ENCODE peak calls at places on chromosome 5, in nine cellular contexts. H is DMS79; K is AG04450; S is NCI-H1694 treated with DMSO at 0.1 percent for 48 hours; U is AG04449; F is NCI-H1092; C is OCI-LY7; I is activated CD4-positive, alpha-beta T cell treated with anti-CD3 and anti-CD28 coated beads, Interleukin-2, amount 50 U/mL, for 1 hour; R is naive thymus-derived CD8-positive, alpha-beta T cell. L is an unnamed sample.

GRCh38 chr5:97095318-97095732 is 47.1 kb downstream of the LIX1 start:
- DNase-seq in H (no peak), K (no peak), S (no peak), U (no peak), F (no peak), C (no peak), I (no peak), R (no peak), L (no peak)

GRCh38 chr5:148957591-148958202 is 105.2 kb downstream of the SH3TC2 start:
- DNase-seq in H (no peak), K (no peak), S (peak; percentile 31), U (no peak), F (no peak), C (peak; percentile 76), I (peak; percentile 33), R (peak; percentile 43), L (peak; percentile 40)

GRCh38 chr5:31853398-31854135 is 214.6 kb downstream of the PDZD2 start:
- DNase-seq in H (no peak), K (no peak), S (no peak), U (no peak), F (no peak), C (no peak), I (no peak), R (no peak), L (no peak)

GRCh38 chr5:32753765-32754164 is 42.6 kb downstream of the NPR3 start:
- DNase-seq in H (no peak), K (no peak), S (no peak), U (no peak), F (no peak), C (no peak), I (no peak), R (no peak), L (no peak)

GRCh38 chr5:172658869-172659513 is 17.9 kb downstream of the NEURL1B start:
- DNase-seq in H (no peak), K (no peak), S (no peak), U (no peak), F (peak; percentile 8), C (no peak), I (no peak), R (no peak), L (no peak)

GRCh38 chr5:80153586-80154126 is 102.2 kb downstream of the SERINC5 start:
- DNase-seq in H (no peak), K (no peak), S (no peak), U (no peak), F (no peak), C (no peak), I (peak; percentile 43), R (peak; percentile 43), L (no peak)

GRCh38 chr5:180618830-180619562 is 27.7 kb upstream of the SCGB3A1 start:
- DNase-seq in H (no peak), K (no peak), S (peak; percentile 26), U (no peak), F (no peak), C (no peak), I (peak; percentile 24), R (peak; percentile 41), L (peak; percentile 8)

GRCh38 chr5:14767942-14768837 is 103.4 kb downstream of the ANKH start:
- DNase-seq in H (peak; percentile 38), K (no peak), S (no peak), U (no peak), F (peak; percentile 46), C (no peak), I (no peak), R (no peak), L (peak; percentile 6)

GRCh38 chr5:172110921-172111873 is 76.8 kb downstream of the STK10 start:
- DNase-seq in H (peak; percentile 3), K (no peak), S (no peak), U (no peak), F (no peak), C (peak; percentile 92), I (peak; percentile 65), R (peak; percentile 59), L (peak; percentile 64)

GRCh38 chr5:166699616-166700015 is 1591.8 kb upstream of the WWC1 start:
- DNase-seq in H (no peak), K (no peak), S (no peak), U (no peak), F (no peak), C (no peak), I (no peak), R (no peak), L (no peak)

GRCh38 chr5:55454282-55454681 is 80.5 kb downstream of the PLPP1 start:
- DNase-seq in H (no peak), K (no peak), S (no peak), U (no peak), F (no peak), C (no peak), I (no peak), R (no peak), L (no peak)

GRCh38 chr5:117473075-117473595 is 898.5 kb upstream of the SEMA6A start:
- DNase-seq in H (peak; percentile 5), K (no peak), S (peak; percentile 46), U (no peak), F (no peak), C (no peak), I (no peak), R (no peak), L (no peak)